ENCODE peak calls at places on chromosomes 5 and 9, in nine cellular contexts. H, M, J, Y, K, S, D, C and F are unnamed samples.
A peak's percentile ranks its signal among the peaks of the same experiment; 100 is the strongest.

GRCh38 chr5:82584631-82585030 is 306.5 kb upstream of the RPS23 start:
- DNase-seq in D (no peak), K (no peak), M (no peak), H (no peak), C (no peak), J (no peak), Y (no peak), S (no peak), F (no peak)

GRCh38 chr5:106459541-106459940 is 1211.2 kb downstream of the EFNA5 start:
- DNase-seq in Y (no peak), C (no peak), S (no peak), H (no peak), J (no peak), D (peak; percentile 54), K (no peak), M (no peak), F (no peak)

GRCh38 chr9:121989010-121989409 is 104.1 kb downstream of the TTLL11 start:
- DNase-seq in J (no peak), Y (peak; percentile 80), K (no peak), S (peak; percentile 11), C (no peak), M (no peak), D (peak; percentile 33), H (no peak), F (no peak)

GRCh38 chr5:168219515-168220410 is 71.7 kb upstream of the WWC1 start:
- DNase-seq in M (peak; percentile 73), J (peak; percentile 26), K (peak; percentile 82), D (peak; percentile 69), Y (peak; percentile 62), H (peak; percentile 55), C (peak; percentile 82), S (peak; percentile 83), F (no peak)

GRCh38 chr9:132600326-132600984 is 18.0 kb downstream of the BARHL1 start:
- DNase-seq in J (no peak), C (no peak), H (no peak), Y (no peak), S (no peak), K (no peak), D (no peak), M (no peak), F (no peak)

GRCh38 chr5:138974227-138975063 is 99.3 kb upstream of the LRRTM2 start:
- DNase-seq in H (peak; percentile 80), J (no peak), S (peak; percentile 95), C (no peak), Y (no peak), M (peak; percentile 73), D (peak; percentile 25), K (peak; percentile 67), F (no peak)

GRCh38 chr5:142364251-142365145 is 39.7 kb upstream of the SPRY4 start:
- DNase-seq in D (no peak), K (no peak), H (no peak), S (peak; percentile 91), Y (peak; percentile 58), J (peak; percentile 78), C (no peak), M (peak; percentile 38), F (peak; percentile 81)

GRCh38 chr5:64451551-64451950 is 54.3 kb upstream of the RGS7BP start:
- DNase-seq in H (no peak), M (no peak), D (no peak), K (no peak), Y (no peak), S (no peak), J (no peak), C (no peak), F (no peak)

GRCh38 chr5:154087260-154087659 is 48.5 kb downstream of the MFAP3 start:
- DNase-seq in H (no peak), K (no peak), Y (no peak), J (peak; percentile 50), S (peak; percentile 88), M (peak; percentile 79), D (peak; percentile 86), C (no peak), F (no peak)

GRCh38 chr9:16245756-16246440 is 624.6 kb downstream of the BNC2 start:
- DNase-seq in K (peak; percentile 67), J (no peak), C (no peak), S (no peak), Y (peak; percentile 10), D (no peak), M (no peak), H (no peak), F (no peak)

GRCh38 chr9:130934702-130935659 is 4.1 kb downstream of the FIBCD1 start:
- DNase-seq in M (no peak), H (no peak), K (no peak), Y (no peak), D (no peak), C (no peak), J (no peak), S (no peak), F (no peak)

GRCh38 chr9:123338710-123339665 is 17.0 kb upstream of the CRB2 start:
- DNase-seq in C (no peak), S (no peak), Y (no peak), H (peak; percentile 35), K (no peak), J (no peak), D (peak; percentile 79), M (no peak), F (no peak)

GRCh38 chr5:111932628-111933027 is 175.6 kb upstream of the NREP start:
- DNase-seq in Y (no peak), M (no peak), K (no peak), C (no peak), S (peak; percentile 21), H (no peak), D (peak; percentile 30), J (no peak), F (no peak)

GRCh38 chr9:131817627-131818026 is 77.8 kb upstream of the RAPGEF1 start:
- DNase-seq in K (no peak), H (no peak), M (peak; percentile 98), C (no peak), D (no peak), J (peak; percentile 97), S (no peak), Y (no peak), F (peak; percentile 80)

GRCh38 chr5:73201547-73202513 is 28.8 kb downstream of the TMEM174 start:
- DNase-seq in D (peak; percentile 53), K (peak; percentile 91), J (no peak), M (no peak), S (peak; percentile 87), H (peak; percentile 80), C (peak; percentile 85), Y (peak; percentile 98), F (no peak)

GRCh38 chr5:137754961-137755762 is 999 bp upstream of the HNRNPA0 start:
- DNase-seq in J (no peak), M (no peak), Y (no peak), S (no peak), H (no peak), K (no peak), D (no peak), C (no peak), F (no peak)

GRCh38 chr9:115674091-115674490 is 479.5 kb upstream of the PAPPA start:
- DNase-seq in Y (no peak), D (no peak), J (no peak), C (no peak), S (no peak), H (no peak), M (no peak), K (no peak), F (no peak)

GRCh38 chr9:96136992-96137665 is 164.8 kb downstream of the HSD17B3 start:
- DNase-seq in Y (no peak), H (peak; percentile 79), J (no peak), M (no peak), K (peak; percentile 70), D (peak; percentile 70), C (no peak), S (no peak), F (no peak)

GRCh38 chr5:10460252-10460906 is 18.7 kb downstream of the ROPN1L start:
- DNase-seq in Y (no peak), M (no peak), H (peak; percentile 70), J (no peak), K (no peak), D (no peak), C (no peak), S (no peak), F (no peak)

GRCh38 chr9:135821116-135821515 is 86.2 kb downstream of the CAMSAP1 start:
- DNase-seq in S (no peak), D (no peak), M (no peak), Y (peak; percentile 19), J (no peak), C (no peak), K (no peak), H (peak; percentile 20), F (no peak)

GRCh38 chr5:159133041-159133741 is 33.5 kb upstream of the EBF1 start:
- DNase-seq in J (no peak), M (peak; percentile 27), S (peak; percentile 60), C (peak; percentile 51), D (peak; percentile 59), K (peak; percentile 72), Y (no peak), H (no peak), F (peak; percentile 24)

GRCh38 chr9:22158983-22159382 is 149.9 kb upstream of the CDKN2B start:
- DNase-seq in H (peak; percentile 27), J (no peak), C (no peak), M (no peak), Y (no peak), D (peak; percentile 97), S (no peak), K (peak; percentile 34), F (no peak)

GRCh38 chr5:112958774-112959088 is 17.9 kb upstream of the DCP2 start:
- DNase-seq in M (no peak), H (no peak), C (no peak), Y (no peak), J (no peak), S (no peak), K (no peak), D (no peak), F (no peak)

GRCh38 chr5:119706049-119706448 is 76.7 kb downstream of the FAM170A start:
- DNase-seq in J (no peak), M (no peak), C (no peak), S (no peak), H (no peak), D (no peak), Y (no peak), K (no peak), F (no peak)

GRCh38 chr5:13831236-13831810 is 113.2 kb downstream of the DNAH5 start:
- DNase-seq in C (peak; percentile 24), K (no peak), S (no peak), J (no peak), M (peak; percentile 31), Y (no peak), D (no peak), H (no peak), F (no peak)

GRCh38 chr5:179316111-179316551 is 29.1 kb downstream of the ADAMTS2 start:
- DNase-seq in S (no peak), C (no peak), J (no peak), M (no peak), K (no peak), Y (no peak), H (no peak), D (no peak), F (no peak)

GRCh38 chr9:6584881-6585597 is 60.5 kb downstream of the GLDC start:
- DNase-seq in J (peak; percentile 25), M (peak; percentile 27), H (no peak), Y (no peak), S (peak; percentile 40), C (no peak), D (no peak), K (peak; percentile 39), F (no peak)

GRCh38 chr9:94907246-94907936 is 180.9 kb downstream of the AOPEP start:
- DNase-seq in H (no peak), M (no peak), J (no peak), S (no peak), Y (no peak), D (no peak), C (no peak), K (no peak), F (no peak)

GRCh38 chr5:22892441-22892840 is 39.3 kb upstream of the CDH12 start:
- DNase-seq in Y (no peak), C (no peak), M (no peak), D (no peak), S (no peak), J (peak; percentile 26), K (no peak), H (no peak), F (no peak)

GRCh38 chr9:29976981-29977380 is 2403.7 kb upstream of the C9orf72 start:
- DNase-seq in K (no peak), J (no peak), H (no peak), S (peak; percentile 17), C (no peak), D (no peak), Y (no peak), M (no peak), F (no peak)

GRCh38 chr9:111599092-111599947 is at the start of gene PTGR1:
- DNase-seq in S (peak; percentile 90), K (peak; percentile 93), J (no peak), H (peak; percentile 76), Y (peak; percentile 84), D (peak; percentile 81), C (peak; percentile 78), M (peak; percentile 43), F (no peak)